ENCODE peak calls at places on chromosomes 5 and 9, in seven cellular contexts. H is AG09319; E is ovary; F is Ammon's horn; R is activated CD4-positive, alpha-beta T cell treated with anti-CD3 and anti-CD28 coated beads, Interleukin-2, amount 10 ng/mL, durations not matched to agents 7 days and 5 days; I is EL; U is progenitor cell of endocrine pancreas. W is an unnamed sample.

GRCh38 chr5:16815432-16815831 is 120.7 kb downstream of the MYO10 start:
- DNase-seq in E (no peak), F (no peak), U (no peak), H (no peak), I (no peak), R (no peak), W (no peak)

GRCh38 chr5:16540421-16540820 is 74.8 kb upstream of the ZNF622 start:
- DNase-seq in R (no peak), E (no peak), U (no peak), I (peak; percentile 89), F (peak; percentile 35), H (no peak), W (peak; percentile 73)

GRCh38 chr9:93697352-93698139 is 121.2 kb downstream of the PHF2 start:
- DNase-seq in R (no peak), F (no peak), E (no peak), I (no peak), U (no peak), H (peak; percentile 8), W (no peak)

GRCh38 chr5:109529520-109529919 is 119.7 kb upstream of the PJA2 start:
- DNase-seq in R (no peak), U (no peak), I (peak; percentile 8), F (peak; percentile 29), H (no peak), E (no peak), W (peak; percentile 65)

GRCh38 chr5:59275537-59276276 is 617.8 kb downstream of the PDE4D start:
- DNase-seq in I (peak; percentile 27), E (no peak), F (peak; percentile 19), U (no peak), H (no peak), R (no peak), W (peak; percentile 70)

GRCh38 chr9:78857371-78858225 is 560.7 kb downstream of the PSAT1 start:
- DNase-seq in F (no peak), U (no peak), H (no peak), R (no peak), E (no peak), I (no peak), W (no peak)

GRCh38 chr9:93224591-93224990 is 40.7 kb downstream of the WNK2 start:
- DNase-seq in R (no peak), H (no peak), F (no peak), U (no peak), I (peak; percentile 9), E (no peak), W (peak; percentile 22)

GRCh38 chr9:129225815-129226214 is 47.8 kb upstream of the IER5L start:
- DNase-seq in R (peak; percentile 63), E (peak; percentile 74), H (peak; percentile 69), U (no peak), F (no peak), I (peak; percentile 84), W (peak; percentile 74)

GRCh38 chr5:142426676-142427364 is 102.0 kb upstream of the SPRY4 start:
- DNase-seq in R (no peak), E (no peak), F (no peak), H (no peak), U (no peak), I (no peak), W (peak; percentile 46)

GRCh38 chr5:179222246-179223017 is 122.8 kb downstream of the ADAMTS2 start:
- DNase-seq in E (no peak), R (no peak), H (no peak), U (no peak), F (no peak), I (no peak), W (no peak)

GRCh38 chr9:79477955-79478751 is 93.6 kb upstream of the TLE4 start:
- DNase-seq in F (peak; percentile 83), E (no peak), R (no peak), I (peak; percentile 31), U (peak; percentile 13), H (no peak), W (peak; percentile 47)

GRCh38 chr5:31757813-31758212 is 118.9 kb downstream of the PDZD2 start:
- DNase-seq in I (no peak), E (no peak), F (no peak), R (no peak), U (no peak), H (no peak), W (no peak)

GRCh38 chr5:96961053-96961452 is 25.2 kb downstream of the LNPEP start:
- DNase-seq in H (no peak), I (no peak), R (peak; percentile 27), F (no peak), U (no peak), E (no peak), W (no peak)

GRCh38 chr9:96413312-96414221 is 4.6 kb downstream of the ZNF367 start:
- DNase-seq in E (no peak), U (no peak), H (no peak), R (no peak), I (no peak), F (peak; percentile 81), W (peak; percentile 9)

GRCh38 chr5:41841325-41841724 is 28.9 kb downstream of the OXCT1 start:
- DNase-seq in U (no peak), R (no peak), E (no peak), I (no peak), F (no peak), H (no peak), W (no peak)

GRCh38 chr9:88537743-88538055 is 2.7 kb downstream of the NXNL2 start:
- DNase-seq in E (peak; percentile 84), I (peak; percentile 86), H (peak; percentile 79), R (peak; percentile 77), F (peak; percentile 92), U (no peak), W (peak; percentile 93)

GRCh38 chr9:86349271-86349670 is 4.9 kb downstream of the TUT7 start:
- DNase-seq in R (no peak), U (no peak), I (peak; percentile 67), E (no peak), F (no peak), H (no peak), W (peak; percentile 14)

GRCh38 chr9:21555911-21556310 is 73.8 kb upstream of the IFNE start:
- DNase-seq in H (no peak), U (no peak), R (no peak), I (peak; percentile 36), E (no peak), F (no peak), W (peak; percentile 53)

GRCh38 chr9:33510264-33511183 is 13.5 kb upstream of the ANKRD18B start:
- DNase-seq in F (peak; percentile 74), I (peak; percentile 71), R (peak; percentile 47), U (peak; percentile 28), E (peak; percentile 43), H (no peak), W (peak; percentile 86)

W was measured in astrocyte of the hippocampus.